ENCODE peak calls at places on chromosomes 16 and 17, in six cellular contexts. One of them, this sample, is unnamed.

GRCh38 chr16:25481636-25482035 is 210.1 kb upstream of the HS3ST4 start:
- DNase-seq in NCI-H1092: no peak
- DNase-seq in activated CD4-positive, alpha-beta T cell treated with anti-CD3 and anti-CD28 coated beads, Interleukin-2, amount 50 U/mL, for 4 hours: no peak
- DNase-seq in T-cell: no peak
- DNase-seq in CD4-positive, CD25-positive, alpha-beta regulatory T cell: no peak
- DNase-seq in retinal pigment epithelial cell: peak; percentile 33
- DNase-seq in this sample: no peak

GRCh38 chr16:56307534-56307873 is 116.2 kb downstream of the GNAO1 start:
- DNase-seq in NCI-H1092: no peak
- DNase-seq in activated CD4-positive, alpha-beta T cell treated with anti-CD3 and anti-CD28 coated beads, Interleukin-2, amount 50 U/mL, for 4 hours: no peak
- DNase-seq in T-cell: no peak
- DNase-seq in CD4-positive, CD25-positive, alpha-beta regulatory T cell: no peak
- DNase-seq in retinal pigment epithelial cell: no peak
- DNase-seq in this sample: no peak

GRCh38 chr17:7184091-7184488 is 4.9 kb upstream of the ASGR1 start:
- DNase-seq in NCI-H1092: no peak
- DNase-seq in activated CD4-positive, alpha-beta T cell treated with anti-CD3 and anti-CD28 coated beads, Interleukin-2, amount 50 U/mL, for 4 hours: no peak
- DNase-seq in T-cell: no peak
- DNase-seq in CD4-positive, CD25-positive, alpha-beta regulatory T cell: no peak
- DNase-seq in retinal pigment epithelial cell: no peak
- DNase-seq in this sample: no peak

GRCh38 chr16:63289834-63290460 is 1253.7 kb upstream of the CDH8 start:
- DNase-seq in NCI-H1092: peak; percentile 9
- DNase-seq in activated CD4-positive, alpha-beta T cell treated with anti-CD3 and anti-CD28 coated beads, Interleukin-2, amount 50 U/mL, for 4 hours: no peak
- DNase-seq in T-cell: no peak
- DNase-seq in CD4-positive, CD25-positive, alpha-beta regulatory T cell: no peak
- DNase-seq in retinal pigment epithelial cell: no peak
- DNase-seq in this sample: no peak

GRCh38 chr16:66623755-66624154 is 19.3 kb downstream of the CMTM3 start:
- DNase-seq in NCI-H1092: no peak
- DNase-seq in activated CD4-positive, alpha-beta T cell treated with anti-CD3 and anti-CD28 coated beads, Interleukin-2, amount 50 U/mL, for 4 hours: no peak
- DNase-seq in T-cell: no peak
- DNase-seq in CD4-positive, CD25-positive, alpha-beta regulatory T cell: no peak
- DNase-seq in retinal pigment epithelial cell: no peak
- DNase-seq in this sample: no peak

GRCh38 chr16:77594057-77594456 is 128.3 kb upstream of the NUDT7 start:
- DNase-seq in NCI-H1092: no peak
- DNase-seq in activated CD4-positive, alpha-beta T cell treated with anti-CD3 and anti-CD28 coated beads, Interleukin-2, amount 50 U/mL, for 4 hours: no peak
- DNase-seq in T-cell: no peak
- DNase-seq in CD4-positive, CD25-positive, alpha-beta regulatory T cell: no peak
- DNase-seq in retinal pigment epithelial cell: no peak
- DNase-seq in this sample: no peak

GRCh38 chr16:20920091-20920490 is 19.5 kb downstream of the LYRM1 start:
- DNase-seq in NCI-H1092: no peak
- DNase-seq in activated CD4-positive, alpha-beta T cell treated with anti-CD3 and anti-CD28 coated beads, Interleukin-2, amount 50 U/mL, for 4 hours: no peak
- DNase-seq in T-cell: no peak
- DNase-seq in CD4-positive, CD25-positive, alpha-beta regulatory T cell: no peak
- DNase-seq in retinal pigment epithelial cell: no peak
- DNase-seq in this sample: no peak

GRCh38 chr17:34443832-34444469 is 80.9 kb upstream of the CCL1 start:
- DNase-seq in NCI-H1092: peak; percentile 1
- DNase-seq in activated CD4-positive, alpha-beta T cell treated with anti-CD3 and anti-CD28 coated beads, Interleukin-2, amount 50 U/mL, for 4 hours: no peak
- DNase-seq in T-cell: no peak
- DNase-seq in CD4-positive, CD25-positive, alpha-beta regulatory T cell: no peak
- DNase-seq in retinal pigment epithelial cell: no peak
- DNase-seq in this sample: no peak

GRCh38 chr16:1770328-1771071 is 843 bp downstream of the NME3 start:
- DNase-seq in NCI-H1092: peak; percentile 32
- DNase-seq in activated CD4-positive, alpha-beta T cell treated with anti-CD3 and anti-CD28 coated beads, Interleukin-2, amount 50 U/mL, for 4 hours: peak; percentile 26
- DNase-seq in T-cell: peak; percentile 38
- DNase-seq in CD4-positive, CD25-positive, alpha-beta regulatory T cell: peak; percentile 32
- DNase-seq in retinal pigment epithelial cell: no peak
- DNase-seq in this sample: peak; percentile 47

GRCh38 chr16:10760863-10761262 is 17.2 kb downstream of the NUBP1 start:
- DNase-seq in NCI-H1092: no peak
- DNase-seq in activated CD4-positive, alpha-beta T cell treated with anti-CD3 and anti-CD28 coated beads, Interleukin-2, amount 50 U/mL, for 4 hours: no peak
- DNase-seq in T-cell: no peak
- DNase-seq in CD4-positive, CD25-positive, alpha-beta regulatory T cell: no peak
- DNase-seq in retinal pigment epithelial cell: no peak
- DNase-seq in this sample: no peak

GRCh38 chr16:27646811-27647210 is 96.9 kb downstream of the KATNIP start:
- DNase-seq in NCI-H1092: no peak
- DNase-seq in activated CD4-positive, alpha-beta T cell treated with anti-CD3 and anti-CD28 coated beads, Interleukin-2, amount 50 U/mL, for 4 hours: no peak
- DNase-seq in T-cell: no peak
- DNase-seq in CD4-positive, CD25-positive, alpha-beta regulatory T cell: no peak
- DNase-seq in retinal pigment epithelial cell: no peak
- DNase-seq in this sample: no peak

GRCh38 chr16:75589301-75589700 is 23.1 kb downstream of the GABARAPL2 start:
- DNase-seq in NCI-H1092: no peak
- DNase-seq in activated CD4-positive, alpha-beta T cell treated with anti-CD3 and anti-CD28 coated beads, Interleukin-2, amount 50 U/mL, for 4 hours: no peak
- DNase-seq in T-cell: no peak
- DNase-seq in CD4-positive, CD25-positive, alpha-beta regulatory T cell: no peak
- DNase-seq in retinal pigment epithelial cell: no peak
- DNase-seq in this sample: no peak

GRCh38 chr17:43368740-43369506 is 29.9 kb upstream of the ARL4D start:
- DNase-seq in NCI-H1092: peak; percentile 86
- DNase-seq in activated CD4-positive, alpha-beta T cell treated with anti-CD3 and anti-CD28 coated beads, Interleukin-2, amount 50 U/mL, for 4 hours: peak; percentile 58
- DNase-seq in T-cell: peak; percentile 49
- DNase-seq in CD4-positive, CD25-positive, alpha-beta regulatory T cell: peak; percentile 51
- DNase-seq in retinal pigment epithelial cell: no peak
- DNase-seq in this sample: peak; percentile 50

GRCh38 chr17:40316571-40317344 is 7.8 kb downstream of the RARA start:
- DNase-seq in NCI-H1092: no peak
- DNase-seq in activated CD4-positive, alpha-beta T cell treated with anti-CD3 and anti-CD28 coated beads, Interleukin-2, amount 50 U/mL, for 4 hours: no peak
- DNase-seq in T-cell: no peak
- DNase-seq in CD4-positive, CD25-positive, alpha-beta regulatory T cell: no peak
- DNase-seq in retinal pigment epithelial cell: no peak
- DNase-seq in this sample: no peak

GRCh38 chr17:82598256-82599011 is 49.8 kb downstream of the WDR45B start:
- DNase-seq in NCI-H1092: no peak
- DNase-seq in activated CD4-positive, alpha-beta T cell treated with anti-CD3 and anti-CD28 coated beads, Interleukin-2, amount 50 U/mL, for 4 hours: no peak
- DNase-seq in T-cell: no peak
- DNase-seq in CD4-positive, CD25-positive, alpha-beta regulatory T cell: no peak
- DNase-seq in retinal pigment epithelial cell: no peak
- DNase-seq in this sample: no peak

GRCh38 chr16:85960486-85961046 is 61.6 kb downstream of the IRF8 start:
- DNase-seq in NCI-H1092: no peak
- DNase-seq in activated CD4-positive, alpha-beta T cell treated with anti-CD3 and anti-CD28 coated beads, Interleukin-2, amount 50 U/mL, for 4 hours: no peak
- DNase-seq in T-cell: no peak
- DNase-seq in CD4-positive, CD25-positive, alpha-beta regulatory T cell: no peak
- DNase-seq in retinal pigment epithelial cell: no peak
- DNase-seq in this sample: no peak

GRCh38 chr16:80719573-80719972 is 84.8 kb downstream of the CDYL2 start:
- DNase-seq in NCI-H1092: no peak
- DNase-seq in activated CD4-positive, alpha-beta T cell treated with anti-CD3 and anti-CD28 coated beads, Interleukin-2, amount 50 U/mL, for 4 hours: no peak
- DNase-seq in T-cell: no peak
- DNase-seq in CD4-positive, CD25-positive, alpha-beta regulatory T cell: no peak
- DNase-seq in retinal pigment epithelial cell: no peak
- DNase-seq in this sample: no peak

GRCh38 chr16:30989469-30990047 is 4.6 kb downstream of the HSD3B7 start:
- DNase-seq in NCI-H1092: no peak
- DNase-seq in activated CD4-positive, alpha-beta T cell treated with anti-CD3 and anti-CD28 coated beads, Interleukin-2, amount 50 U/mL, for 4 hours: no peak
- DNase-seq in T-cell: no peak
- DNase-seq in CD4-positive, CD25-positive, alpha-beta regulatory T cell: no peak
- DNase-seq in retinal pigment epithelial cell: no peak
- DNase-seq in this sample: no peak

GRCh38 chr16:56609463-56609921 is 1.1 kb downstream of the MT2A start:
- DNase-seq in NCI-H1092: peak; percentile 34
- DNase-seq in activated CD4-positive, alpha-beta T cell treated with anti-CD3 and anti-CD28 coated beads, Interleukin-2, amount 50 U/mL, for 4 hours: peak; percentile 69
- DNase-seq in T-cell: peak; percentile 77
- DNase-seq in CD4-positive, CD25-positive, alpha-beta regulatory T cell: peak; percentile 49
- DNase-seq in retinal pigment epithelial cell: no peak
- DNase-seq in this sample: peak; percentile 49

GRCh38 chr17:1060991-1061390 is 64.1 kb downstream of the TIMM22 start:
- DNase-seq in NCI-H1092: peak; percentile 66
- DNase-seq in activated CD4-positive, alpha-beta T cell treated with anti-CD3 and anti-CD28 coated beads, Interleukin-2, amount 50 U/mL, for 4 hours: no peak
- DNase-seq in T-cell: no peak
- DNase-seq in CD4-positive, CD25-positive, alpha-beta regulatory T cell: no peak
- DNase-seq in retinal pigment epithelial cell: peak; percentile 85
- DNase-seq in this sample: no peak

GRCh38 chr17:82200743-82201497 is 11.7 kb downstream of the CCDC57 start:
- DNase-seq in NCI-H1092: no peak
- DNase-seq in activated CD4-positive, alpha-beta T cell treated with anti-CD3 and anti-CD28 coated beads, Interleukin-2, amount 50 U/mL, for 4 hours: peak; percentile 33
- DNase-seq in T-cell: peak; percentile 81
- DNase-seq in CD4-positive, CD25-positive, alpha-beta regulatory T cell: peak; percentile 50
- DNase-seq in retinal pigment epithelial cell: no peak
- DNase-seq in this sample: peak; percentile 45

GRCh38 chr17:68396795-68397536 is 60.3 kb downstream of the WIPI1 start:
- DNase-seq in NCI-H1092: no peak
- DNase-seq in activated CD4-positive, alpha-beta T cell treated with anti-CD3 and anti-CD28 coated beads, Interleukin-2, amount 50 U/mL, for 4 hours: no peak
- DNase-seq in T-cell: peak; percentile 15
- DNase-seq in CD4-positive, CD25-positive, alpha-beta regulatory T cell: no peak
- DNase-seq in retinal pigment epithelial cell: no peak
- DNase-seq in this sample: no peak

GRCh38 chr17:45052052-45052772 is 780 bp upstream of the DCAKD start:
- DNase-seq in NCI-H1092: no peak
- DNase-seq in activated CD4-positive, alpha-beta T cell treated with anti-CD3 and anti-CD28 coated beads, Interleukin-2, amount 50 U/mL, for 4 hours: peak; percentile 10
- DNase-seq in T-cell: peak; percentile 41
- DNase-seq in CD4-positive, CD25-positive, alpha-beta regulatory T cell: peak; percentile 35
- DNase-seq in retinal pigment epithelial cell: no peak
- DNase-seq in this sample: peak; percentile 12